ENCODE peak calls at places on chromosomes 13 and 19, in seven cellular contexts. K, U, O, P, L, G and D are unnamed samples.

GRCh38 chr19:39506944-39507714 is 7.8 kb upstream of the SELENOV start:
- ATAC-seq in K (peak; percentile 90), U (peak; percentile 71), O (no peak), P (no peak), L (peak; percentile 17), G (no peak), D (no peak)

GRCh38 chr19:51325161-51325979 is 13.9 kb downstream of the IGLON5 start:
- ATAC-seq in K (no peak), U (peak; percentile 25), O (no peak), P (no peak), L (no peak), G (no peak), D (no peak)

GRCh38 chr19:16611121-16611520 is 16.9 kb downstream of the MED26 start:
- ATAC-seq in K (no peak), U (no peak), O (no peak), P (no peak), L (no peak), G (no peak), D (no peak)

GRCh38 chr13:84831666-84832657 is 949.7 kb upstream of the SLITRK1 start:
- ATAC-seq in K (no peak), U (peak; percentile 52), O (no peak), P (no peak), L (no peak), G (no peak), D (no peak)

GRCh38 chr13:59842507-59842906 is 321.2 kb downstream of the DIAPH3 start:
- ATAC-seq in K (no peak), U (no peak), O (no peak), P (no peak), L (no peak), G (no peak), D (no peak)

GRCh38 chr19:10388957-10389356 is 8.6 kb upstream of the TYK2 start:
- ATAC-seq in K (peak; percentile 76), U (peak; percentile 63), O (peak; percentile 71), P (peak; percentile 67), L (peak; percentile 79), G (peak; percentile 83), D (peak; percentile 54)

GRCh38 chr19:436413-436950 is 24.4 kb downstream of the SHC2 start:
- ATAC-seq in K (no peak), U (no peak), O (no peak), P (no peak), L (peak; percentile 25), G (no peak), D (no peak)

GRCh38 chr19:4649392-4650094 is 10.2 kb downstream of the TNFAIP8L1 start:
- ATAC-seq in K (no peak), U (no peak), O (no peak), P (no peak), L (no peak), G (no peak), D (no peak)

GRCh38 chr19:21439372-21439771 is 42.4 kb downstream of the ZNF493 start:
- ATAC-seq in K (no peak), U (peak; percentile 62), O (peak; percentile 69), P (no peak), L (peak; percentile 84), G (no peak), D (peak; percentile 34)

GRCh38 chr13:49421391-49421790 is 22.5 kb downstream of the CAB39L start:
- ATAC-seq in K (no peak), U (peak; percentile 100), O (peak; percentile 20), P (peak; percentile 93), L (no peak), G (peak; percentile 94), D (no peak)

GRCh38 chr13:112198611-112199010 is 131.7 kb downstream of the SOX1 start:
- ATAC-seq in K (no peak), U (no peak), O (no peak), P (no peak), L (no peak), G (no peak), D (no peak)

GRCh38 chr19:29967623-29968022 is 25.6 kb downstream of the URI1 start:
- ATAC-seq in K (no peak), U (no peak), O (peak; percentile 39), P (no peak), L (no peak), G (peak; percentile 69), D (no peak)

GRCh38 chr13:70253411-70253810 is 145.2 kb upstream of the KLHL1 start:
- ATAC-seq in K (no peak), U (no peak), O (no peak), P (no peak), L (no peak), G (no peak), D (no peak)

GRCh38 chr13:112134150-112135075 is 67.5 kb downstream of the SOX1 start:
- ATAC-seq in K (no peak), U (no peak), O (no peak), P (no peak), L (no peak), G (no peak), D (no peak)

GRCh38 chr13:33678906-33679657 is 138.9 kb upstream of the RFC3 start:
- ATAC-seq in K (no peak), U (peak; percentile 97), O (peak; percentile 75), P (no peak), L (peak; percentile 78), G (peak; percentile 89), D (peak; percentile 66)

GRCh38 chr13:112733661-112734379 is 44.0 kb downstream of the ATP11A start:
- ATAC-seq in K (peak; percentile 17), U (no peak), O (no peak), P (no peak), L (peak; percentile 30), G (no peak), D (no peak)

GRCh38 chr13:73372691-73373627 is 314.2 kb downstream of the KLF5 start:
- ATAC-seq in K (no peak), U (no peak), O (no peak), P (no peak), L (no peak), G (no peak), D (no peak)

GRCh38 chr19:53037101-53038097 is 7.1 kb upstream of the ERVV-2 start:
- ATAC-seq in K (peak; percentile 99), U (no peak), O (peak; percentile 48), P (no peak), L (no peak), G (peak; percentile 54), D (no peak)

GRCh38 chr13:111213964-111214726 is 99.0 kb downstream of the ARHGEF7 start:
- ATAC-seq in K (no peak), U (no peak), O (no peak), P (no peak), L (no peak), G (peak; percentile 5), D (no peak)

GRCh38 chr19:51142119-51142518 is at the start of gene SIGLEC7:
- ATAC-seq in K (no peak), U (no peak), O (peak; percentile 59), P (no peak), L (no peak), G (peak; percentile 46), D (peak; percentile 70)

GRCh38 chr13:93635687-93636086 is 409.1 kb downstream of the GPC6 start:
- ATAC-seq in K (no peak), U (no peak), O (peak; percentile 34), P (no peak), L (no peak), G (no peak), D (peak; percentile 39)

GRCh38 chr13:52974711-52975110 is 53.9 kb upstream of the OLFM4 start:
- ATAC-seq in K (no peak), U (no peak), O (no peak), P (no peak), L (no peak), G (no peak), D (no peak)
- TF ChIP-seq POLR2A in K (no peak), U (no peak), O (no peak), P (no peak), L (no peak), G (no peak), D (no peak)

GRCh38 chr13:46588019-46588418 is 35.0 kb downstream of the LRCH1 start:
- ATAC-seq in K (peak; percentile 35), U (no peak), O (no peak), P (no peak), L (no peak), G (peak; percentile 46), D (no peak)
- H3K4me1 ChIP-seq in K (peaks cover 4% of the 10 kb centered on the region), U (peaks cover 40% of the 10 kb centered on the region), O (no peaks in the 10 kb centered on the region), P (no peaks in the 10 kb centered on the region), L (peaks cover 39% of the 10 kb centered on the region), G (no peaks in the 10 kb centered on the region), D (peaks cover 14% of the 10 kb centered on the region)

GRCh38 chr13:109918179-109918651 is 131.8 kb upstream of the IRS2 start:
- ATAC-seq in K (peak; percentile 37), U (no peak), O (no peak), P (no peak), L (no peak), G (no peak), D (peak; percentile 31)
- H3K27me3 ChIP-seq in K (no peaks in the 10 kb centered on the region), U (no peaks in the 10 kb centered on the region), O (no peaks in the 10 kb centered on the region), P (no peaks in the 10 kb centered on the region), L (no peaks in the 10 kb centered on the region), G (no peaks in the 10 kb centered on the region), D (no peaks in the 10 kb centered on the region)

GRCh38 chr19:35766571-35767104 is 8.7 kb downstream of the PROSER3 start:
- ATAC-seq in K (no peak), U (peak; percentile 8), O (peak; percentile 6), P (no peak), L (peak; percentile 7), G (no peak), D (no peak)
- TF ChIP-seq POLR2A in K (no peak), U (no peak), O (no peak), P (no peak), L (no peak), G (no peak), D (no peak)

GRCh38 chr19:13091400-13092161 is 11.1 kb downstream of the LYL1 start:
- ATAC-seq in K (peak; percentile 9), U (no peak), O (peak; percentile 67), P (no peak), L (peak; percentile 30), G (no peak), D (peak; percentile 77)
- H3K4me1 ChIP-seq in K (peaks cover 9% of the 10 kb centered on the region), U (peaks cover 44% of the 10 kb centered on the region), O (no peaks in the 10 kb centered on the region), P (peaks cover 6% of the 10 kb centered on the region), L (no peaks in the 10 kb centered on the region), G (peaks cover 2% of the 10 kb centered on the region), D (peaks cover 79% of the 10 kb centered on the region)

DNA sequence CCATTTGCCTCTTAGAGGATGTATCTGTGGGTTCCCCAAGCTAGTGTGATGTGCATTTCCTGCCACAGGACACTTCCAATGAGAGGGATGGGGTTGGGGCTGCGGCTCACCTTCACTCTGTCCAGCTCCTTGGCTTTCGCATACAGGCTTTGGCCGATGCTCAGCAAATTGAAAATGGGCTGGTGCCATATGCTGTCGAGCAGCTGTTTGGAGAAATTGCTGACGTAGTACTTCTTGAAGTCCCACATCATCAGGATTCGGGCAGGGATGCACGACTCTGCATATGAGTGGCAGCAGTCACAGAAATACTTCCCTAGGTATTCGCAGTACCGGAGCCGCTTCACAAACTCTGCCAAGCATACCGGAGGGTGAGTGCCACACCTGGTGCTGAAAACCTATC is 37.0 kb downstream of the RUBCNL start:
- ATAC-seq in K (no peak), U (no peak), O (no peak), P (no peak), L (no peak), G (no peak), D (no peak)
- H3K27me3 ChIP-seq in K (peaks cover 8% of the 10 kb centered on the region), U (peaks cover 14% of the 10 kb centered on the region), O (no peaks in the 10 kb centered on the region), P (no peaks in the 10 kb centered on the region), L (no peaks in the 10 kb centered on the region), G (no peaks in the 10 kb centered on the region), D (no peaks in the 10 kb centered on the region)

GRCh38 chr19:2270572-2271515 is 11.1 kb downstream of the PEAK3 start:
- ATAC-seq in K (peak; percentile 25), U (peak; percentile 4), O (peak; percentile 53), P (no peak), L (peak; percentile 45), G (peak; percentile 27), D (peak; percentile 52)
- TF ChIP-seq POLR2A in K (peak; percentile 86), U (peak; percentile 4), O (peak; percentile 73), P (no peak), L (peak; percentile 84), G (peak; percentile 60), D (peak; percentile 51)